ENCODE peak calls at places on chromosomes 12 and 14, in eight cellular contexts. B is brain microvascular endothelial cell; W is HuH-7.5; N is A673; A is hippocampal formation; H is sciatic nerve; T is effector memory CD8-positive, alpha-beta T cell; K is astrocyte. O is an unnamed sample.

GRCh38 chr14:23154876-23155587 is 28.4 kb downstream of the SLC7A8 start:
- DNase-seq in B (peak), W (no peak), K (peak), N (peak), A (peak), T (no peak), H (peak), O (peak)

GRCh38 chr14:75711134-75711795 is 50.2 kb downstream of the TTLL5 start:
- DNase-seq in T (no peak), W (peak), N (peak), K (peak), B (peak), H (no peak), A (peak), O (no peak)

GRCh38 chr12:61356485-61356884 is 903.7 kb upstream of the USP15 start:
- DNase-seq in N (no peak), B (no peak), W (no peak), H (no peak), K (no peak), A (no peak), T (no peak), O (no peak)

GRCh38 chr14:90788031-90788430 is 28.2 kb downstream of the TTC7B start:
- DNase-seq in T (no peak), A (no peak), H (no peak), K (no peak), W (no peak), N (no peak), B (no peak), O (no peak)

GRCh38 chr12:48002179-48002601 is 2.1 kb downstream of the COL2A1 start:
- DNase-seq in A (no peak), H (no peak), B (no peak), K (no peak), W (peak), N (no peak), T (no peak), O (no peak)

GRCh38 chr14:79157369-79157768 is 987.2 kb downstream of the NRXN3 start:
- DNase-seq in N (no peak), B (no peak), A (no peak), W (no peak), T (no peak), K (no peak), H (no peak), O (no peak)

GRCh38 chr12:106791531-106791930 is 17.0 kb downstream of the RIC8B start:
- DNase-seq in A (no peak), K (no peak), T (no peak), H (no peak), W (no peak), N (no peak), B (no peak), O (no peak)

GRCh38 chr14:88904206-88904647 is 79.8 kb downstream of the TTC8 start:
- DNase-seq in A (no peak), K (no peak), W (no peak), N (no peak), B (no peak), T (no peak), H (no peak), O (no peak)

GRCh38 chr14:36467332-36467731 is 52.7 kb downstream of the NKX2-1 start:
- DNase-seq in A (no peak), H (no peak), K (no peak), T (no peak), B (no peak), N (no peak), W (no peak), O (no peak)

GRCh38 chr14:56962431-56962830 is 152.2 kb upstream of the OTX2 start:
- DNase-seq in H (no peak), B (no peak), A (no peak), K (no peak), N (no peak), W (no peak), T (no peak), O (no peak)

GRCh38 chr12:3252416-3252815 is 175.2 kb downstream of the TSPAN9 start:
- DNase-seq in W (no peak), A (peak), B (no peak), H (peak), K (peak), N (no peak), T (no peak), O (peak)

GRCh38 chr12:65643171-65643570 is 181.1 kb upstream of the HMGA2 start:
- DNase-seq in N (no peak), W (no peak), B (no peak), H (no peak), A (no peak), T (no peak), K (no peak), O (no peak)

GRCh38 chr12:129659927-129660326 is 243.9 kb downstream of the TMEM132D start:
- DNase-seq in A (no peak), T (no peak), K (peak), N (peak), W (no peak), H (no peak), B (peak), O (no peak)

GRCh38 chr14:106228541-106229158 is 702.3 kb downstream of the TMEM121 start:
- DNase-seq in W (no peak), N (no peak), H (no peak), B (no peak), K (no peak), A (no peak), T (no peak), O (no peak)

GRCh38 chr12:68264864-68265256 is 11.5 kb upstream of the IL22 start:
- DNase-seq in W (no peak), T (no peak), A (no peak), N (no peak), K (peak), B (peak), H (no peak), O (no peak)

GRCh38 chr12:57085999-57086950 is 2.6 kb upstream of the NAB2 start:
- DNase-seq in A (peak), K (peak), H (peak), T (peak), W (no peak), B (peak), N (peak), O (no peak)

GRCh38 chr12:51371295-51371953 is 19.8 kb downstream of the GALNT6 start:
- DNase-seq in H (peak), N (peak), A (no peak), W (peak), K (peak), T (no peak), B (peak), O (no peak)

GRCh38 chr12:7989827-7990491 is 42.6 kb upstream of the FOXJ2 start:
- DNase-seq in W (no peak), T (peak), H (peak), B (no peak), A (no peak), K (no peak), N (peak), O (no peak)

GRCh38 chr12:94405378-94406116 is 54.1 kb downstream of the CEP83 start:
- DNase-seq in T (no peak), A (no peak), N (no peak), W (no peak), K (no peak), H (no peak), B (no peak), O (no peak)

GRCh38 chr12:57574795-57575194 is 16.2 kb upstream of the PIP4K2C start:
- DNase-seq in W (no peak), K (no peak), H (no peak), N (no peak), T (no peak), B (no peak), A (no peak), O (no peak)

GRCh38 chr12:2959508-2960431 is 573 bp downstream of the TEAD4 start:
- DNase-seq in B (peak), A (no peak), N (peak), T (no peak), K (peak), W (peak), H (peak), O (no peak)

GRCh38 chr12:59636945-59637656 is 41.3 kb downstream of the SLC16A7 start:
- DNase-seq in A (no peak), B (no peak), W (no peak), H (no peak), T (no peak), K (no peak), N (no peak), O (no peak)

GRCh38 chr12:6211421-6211869 is 11.2 kb downstream of the CD9 start:
- DNase-seq in W (no peak), H (no peak), A (no peak), N (no peak), T (no peak), K (peak), B (peak), O (no peak)

GRCh38 chr14:87934185-87934584 is 58.8 kb downstream of the GALC start:
- DNase-seq in K (no peak), A (no peak), W (no peak), H (no peak), T (no peak), N (peak), B (no peak), O (no peak)

GRCh38 chr12:128267246-128267622 is 264 bp downstream of the TMEM132C start:
- DNase-seq in W (no peak), K (no peak), B (no peak), N (no peak), H (no peak), T (no peak), A (no peak), O (no peak)

GRCh38 chr12:52277486-52278245 is 3.2 kb downstream of the KRT86 start:
- DNase-seq in K (no peak), A (no peak), W (no peak), N (no peak), B (no peak), H (no peak), T (no peak), O (no peak)

GRCh38 chr14:73786632-73786941 is 65.0 kb upstream of the PTGR2 start:
- DNase-seq in T (no peak), N (peak), B (no peak), W (no peak), K (no peak), H (no peak), A (no peak), O (no peak)

GRCh38 chr12:79452906-79453305 is 237.9 kb downstream of the PAWR start:
- DNase-seq in B (no peak), K (no peak), N (no peak), H (no peak), A (no peak), W (no peak), T (no peak), O (no peak)

GRCh38 chr12:92438641-92439396 is 264.0 kb upstream of the PLEKHG7 start:
- DNase-seq in H (no peak), K (no peak), W (no peak), A (no peak), B (no peak), N (peak), T (no peak), O (no peak)

GRCh38 chr12:56046027-56046780 is 4.5 kb downstream of the RPS26 start:
- DNase-seq in H (peak), A (no peak), B (no peak), K (no peak), T (no peak), W (no peak), N (no peak), O (no peak)

GRCh38 chr14:61992139-61992538 is 229.9 kb downstream of the SNAPC1 start:
- DNase-seq in H (no peak), B (no peak), T (no peak), N (no peak), A (no peak), K (no peak), W (no peak), O (no peak)

GRCh38 chr12:48027183-48028002 is 23.1 kb upstream of the COL2A1 start:
- DNase-seq in B (no peak), T (no peak), K (no peak), A (no peak), W (no peak), H (no peak), N (no peak), O (no peak)

GRCh38 chr14:68780358-68781160 is 12.3 kb downstream of the ZFP36L1 start:
- DNase-seq in A (peak), W (no peak), K (peak), B (no peak), H (no peak), T (no peak), N (no peak), O (no peak)

GRCh38 chr12:122058750-122059149 is 19.8 kb upstream of the MLXIP start:
- DNase-seq in N (no peak), H (no peak), W (no peak), B (no peak), A (no peak), K (no peak), T (no peak), O (no peak)

GRCh38 chr12:75969768-75970167 is 61.8 kb downstream of the PHLDA1 start:
- DNase-seq in A (no peak), N (no peak), T (no peak), K (no peak), W (no peak), B (no peak), H (no peak), O (no peak)